ENCODE peak calls at places on chromosomes 5 and 9, in nine cellular contexts. C, W, H, J, N, Z, Q, Y and P are unnamed samples.
A peak's percentile ranks its signal among the peaks of the same experiment; 100 is the strongest.

GRCh38 chr9:35725362-35725761 is 6.6 kb downstream of the TLN1 start:
- DNase-seq in Z (no peak), W (no peak), H (no peak), J (no peak), N (no peak), Y (no peak), C (no peak), Q (no peak), P (no peak)

GRCh38 chr5:133472829-133473228 is 139.5 kb downstream of the FSTL4 start:
- DNase-seq in C (no peak), J (no peak), Z (no peak), Q (no peak), Y (no peak), W (no peak), N (no peak), H (no peak), P (no peak)

GRCh38 chr5:147673276-147673675 is 109.3 kb downstream of the JAKMIP2 start:
- DNase-seq in H (no peak), C (no peak), Z (no peak), Y (no peak), J (no peak), N (no peak), Q (no peak), W (no peak), P (no peak)

GRCh38 chr9:75974006-75974766 is 83.7 kb downstream of the PCSK5 start:
- DNase-seq in Z (no peak), Q (no peak), W (peak; percentile 10), H (no peak), C (no peak), N (no peak), Y (no peak), J (no peak), P (no peak)

GRCh38 chr5:150672237-150672883 is 11.3 kb downstream of the MYOZ3 start:
- DNase-seq in H (peak; percentile 68), Q (peak; percentile 44), J (peak; percentile 50), N (peak; percentile 49), C (no peak), Z (peak; percentile 57), Y (no peak), W (peak; percentile 54), P (peak; percentile 69)

GRCh38 chr5:78647411-78647818 is 1.2 kb downstream of the LHFPL2 start:
- DNase-seq in H (peak; percentile 51), N (no peak), Y (no peak), W (peak; percentile 25), Z (peak; percentile 37), J (no peak), C (peak; percentile 47), Q (peak; percentile 28), P (no peak)

GRCh38 chr9:137631608-137632431 is 13.0 kb downstream of the EHMT1 start:
- DNase-seq in N (no peak), J (no peak), H (no peak), Y (no peak), C (no peak), Q (no peak), W (no peak), Z (no peak), P (no peak)

GRCh38 chr5:16871746-16872339 is 64.2 kb downstream of the MYO10 start:
- DNase-seq in C (peak; percentile 84), Y (no peak), J (no peak), H (no peak), W (no peak), Z (peak; percentile 30), N (no peak), Q (no peak), P (no peak)

GRCh38 chr9:26078706-26079105 is 400.5 kb upstream of the TUSC1 start:
- DNase-seq in Q (no peak), J (no peak), Z (no peak), W (no peak), Y (no peak), N (no peak), H (no peak), C (no peak), P (no peak)

GRCh38 chr9:76725181-76725580 is 39.1 kb upstream of the PCA3 start:
- DNase-seq in Z (no peak), C (no peak), H (no peak), W (no peak), J (no peak), Y (no peak), Q (no peak), N (no peak), P (no peak)

GRCh38 chr9:89310486-89311345 is at the start of gene CKS2:
- DNase-seq in Q (peak; percentile 100), N (peak; percentile 100), H (peak; percentile 100), Y (peak; percentile 100), C (peak; percentile 100), Z (peak; percentile 100), W (peak; percentile 99), J (peak; percentile 100), P (peak; percentile 100)
- TF ChIP-seq POLR2A in Q (peak; percentile 98), N (peak; percentile 94), H (peak; percentile 97), Y (peak; percentile 97), C (peak; percentile 99), Z (peak; percentile 99), W (peak; percentile 98), J (peak; percentile 95), P (peak; percentile 86)

GRCh38 chr5:21397693-21398092 is 1409.7 kb upstream of the CDH18 start:
- DNase-seq in Z (no peak), W (no peak), Q (no peak), J (no peak), H (no peak), N (no peak), C (no peak), Y (no peak), P (no peak)
- TF ChIP-seq POLR2A in Z (no peak), W (no peak), Q (no peak), J (no peak), H (no peak), N (no peak), C (no peak), Y (no peak), P (no peak)

GRCh38 chr9:129633848-129634247 is 7.9 kb downstream of the NTMT1 start:
- DNase-seq in H (peak; percentile 6), Y (no peak), Q (no peak), Z (no peak), N (no peak), W (no peak), J (no peak), C (no peak), P (no peak)
- TF ChIP-seq POLR2A in H (no peak), Y (no peak), Q (no peak), Z (no peak), N (no peak), W (no peak), J (no peak), C (no peak), P (no peak)

DNA sequence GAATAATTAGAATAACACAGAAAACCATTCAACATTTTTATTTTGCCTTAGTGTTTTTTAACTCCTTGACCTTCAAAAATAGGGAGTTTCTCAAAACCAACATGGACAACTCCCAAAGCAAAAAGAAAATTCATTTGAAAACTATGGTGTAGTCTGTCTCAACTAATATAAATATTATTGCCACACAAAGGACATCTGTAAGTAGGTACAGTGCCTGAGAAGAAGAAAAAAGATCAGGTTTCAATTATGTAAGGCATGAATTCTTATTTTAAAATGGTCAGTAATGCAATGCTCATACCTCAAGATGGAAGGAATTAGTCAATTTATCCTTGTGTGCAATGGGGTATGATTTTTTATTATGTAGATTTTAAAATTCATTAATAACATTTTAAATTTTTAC is 109.6 kb upstream of the CNTLN start:
- DNase-seq in Q (no peak), W (no peak), Y (no peak), C (no peak), H (no peak), J (no peak), Z (no peak), N (no peak), P (no peak)
- TF ChIP-seq POLR2A in Q (no peak), W (no peak), Y (no peak), C (no peak), H (no peak), J (no peak), Z (no peak), N (no peak), P (no peak)

GRCh38 chr9:33125871-33126822 is 41.0 kb downstream of the B4GALT1 start:
- DNase-seq in H (peak; percentile 34), Z (no peak), Y (no peak), C (peak; percentile 65), W (no peak), J (no peak), N (no peak), Q (no peak), P (no peak)
- TF ChIP-seq POLR2A in H (no peak), Z (no peak), Y (no peak), C (no peak), W (no peak), J (no peak), N (no peak), Q (no peak), P (no peak)

DNA sequence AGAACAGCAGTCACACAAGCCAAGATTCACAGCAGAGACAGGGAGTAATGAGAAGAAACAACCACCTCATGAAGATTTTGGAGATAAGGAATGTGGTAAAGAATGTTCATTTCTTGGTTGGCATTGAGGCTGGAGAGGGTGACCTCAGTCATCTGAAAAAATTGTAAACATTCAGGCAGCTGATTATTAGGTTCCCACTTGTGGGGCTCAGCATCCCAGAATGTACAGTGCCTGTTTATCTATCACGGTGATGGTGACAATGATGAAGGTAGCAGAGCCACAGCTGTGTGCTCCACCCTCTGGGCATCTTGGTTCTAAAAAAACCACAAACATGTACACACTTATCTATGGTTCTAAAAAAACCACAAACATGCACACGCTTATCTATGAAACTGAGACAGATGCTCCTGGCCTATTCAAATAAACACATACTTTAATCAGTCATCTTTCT is 143.9 kb upstream of the MOCS2 start:
- DNase-seq in C (peak; percentile 93), Z (no peak), Q (no peak), J (no peak), H (no peak), N (no peak), W (no peak), Y (no peak), P (no peak)
- TF ChIP-seq POLR2A in C (no peak), Z (no peak), Q (no peak), J (no peak), H (no peak), N (no peak), W (no peak), Y (no peak), P (no peak)